ENCODE peak calls at places on chromosomes 13 and 19, in eight cellular contexts. M, E, Q, X, R, F, G and A are unnamed samples.
A peak's percentile ranks its signal among the peaks of the same experiment; 100 is the strongest.

GRCh38 chr19:2512523-2513431 is 36.9 kb downstream of the GADD45B start:
- DNase-seq in F (no peak), G (no peak), X (no peak), Q (no peak), R (no peak), E (no peak), M (no peak), A (no peak)

GRCh38 chr19:29118384-29118783 is 94.6 kb downstream of the UQCRFS1 start:
- DNase-seq in M (no peak), Q (no peak), X (no peak), G (no peak), R (peak; percentile 76), E (no peak), F (no peak), A (no peak)

GRCh38 chr13:44317752-44318550 is 55.7 kb upstream of the SERP2 start:
- DNase-seq in M (peak; percentile 54), E (no peak), X (no peak), F (no peak), R (peak; percentile 73), Q (no peak), G (peak; percentile 52), A (peak; percentile 99)

GRCh38 chr19:17680235-17680722 is 7.9 kb downstream of the UNC13A start:
- DNase-seq in R (peak; percentile 16), G (peak; percentile 93), X (no peak), F (peak; percentile 80), E (peak; percentile 75), Q (peak; percentile 85), M (peak; percentile 77), A (no peak)

GRCh38 chr19:17575871-17576757 is 20.7 kb downstream of the COLGALT1 start:
- DNase-seq in R (no peak), X (no peak), G (no peak), Q (no peak), F (no peak), M (no peak), E (no peak), A (no peak)

GRCh38 chr13:50783066-50783465 is 60.4 kb downstream of the DLEU7 start:
- DNase-seq in R (no peak), X (no peak), E (no peak), F (no peak), Q (no peak), M (no peak), G (no peak), A (no peak)

GRCh38 chr13:111976474-111977183 is 90.3 kb upstream of the SOX1 start:
- DNase-seq in E (no peak), M (no peak), F (no peak), X (no peak), G (no peak), R (no peak), Q (no peak), A (no peak)

GRCh38 chr13:101919541-101920306 is 467.2 kb downstream of the ITGBL1 start:
- DNase-seq in R (peak; percentile 21), G (peak; percentile 27), F (no peak), Q (peak; percentile 44), M (peak; percentile 19), X (no peak), E (no peak), A (no peak)

GRCh38 chr19:56905616-56906015 is 65.1 kb upstream of the PEG3 start:
- DNase-seq in Q (no peak), E (no peak), X (no peak), G (no peak), M (no peak), R (no peak), F (no peak), A (no peak)

GRCh38 chr13:37640499-37640898 is 41.9 kb upstream of the POSTN start:
- DNase-seq in F (no peak), E (no peak), X (peak; percentile 22), Q (no peak), M (peak; percentile 79), R (peak; percentile 79), G (peak; percentile 82), A (peak; percentile 44)